ENCODE peak calls at places on chromosomes 6 and 20, in six cellular contexts. One of them, this sample, is unnamed.

GRCh38 chr20:51318058-51318960 is 224.2 kb downstream of the NFATC2 start:
- DNase-seq in pancreas: no peak
- DNase-seq in lower lobe of right lung: peak; percentile 58
- DNase-seq in ovary: no peak
- DNase-seq in dorsolateral prefrontal cortex: peak; percentile 43
- DNase-seq in mammary epithelial cell: no peak
- DNase-seq in this sample: no peak

GRCh38 chr6:82113231-82113630 is 134.3 kb downstream of the IBTK start:
- DNase-seq in dorsolateral prefrontal cortex: no peak
- DNase-seq in ovary: no peak
- DNase-seq in mammary epithelial cell: no peak
- DNase-seq in pancreas: no peak
- DNase-seq in lower lobe of right lung: no peak
- DNase-seq in this sample: no peak

GRCh38 chr6:121868191-121868590 is 432.7 kb downstream of the GJA1 start:
- DNase-seq in lower lobe of right lung: no peak
- DNase-seq in dorsolateral prefrontal cortex: no peak
- DNase-seq in pancreas: no peak
- DNase-seq in ovary: no peak
- DNase-seq in mammary epithelial cell: no peak
- DNase-seq in this sample: no peak

GRCh38 chr6:24666097-24666615 is 543 bp downstream of the TDP2 start:
- DNase-seq in dorsolateral prefrontal cortex: peak; percentile 45
- DNase-seq in mammary epithelial cell: no peak
- DNase-seq in lower lobe of right lung: peak; percentile 63
- DNase-seq in pancreas: peak; percentile 81
- DNase-seq in ovary: no peak
- DNase-seq in this sample: peak; percentile 56

GRCh38 chr6:170032197-170032596 is 258.7 kb downstream of the DLL1 start:
- DNase-seq in ovary: no peak
- DNase-seq in dorsolateral prefrontal cortex: peak; percentile 9
- DNase-seq in mammary epithelial cell: no peak
- DNase-seq in lower lobe of right lung: peak; percentile 32
- DNase-seq in pancreas: peak; percentile 41
- DNase-seq in this sample: peak; percentile 24

GRCh38 chr20:59163641-59164530 is at the start of gene ZNF831:
- DNase-seq in pancreas: no peak
- DNase-seq in mammary epithelial cell: no peak
- DNase-seq in ovary: no peak
- DNase-seq in dorsolateral prefrontal cortex: no peak
- DNase-seq in lower lobe of right lung: no peak
- DNase-seq in this sample: no peak

GRCh38 chr6:158003910-158004695 is 22.4 kb downstream of the SYNJ2 start:
- DNase-seq in pancreas: peak; percentile 5
- DNase-seq in lower lobe of right lung: peak; percentile 4
- DNase-seq in ovary: no peak
- DNase-seq in dorsolateral prefrontal cortex: no peak
- DNase-seq in mammary epithelial cell: no peak
- DNase-seq in this sample: no peak

GRCh38 chr20:57083072-57083471 is 183.4 kb downstream of the BMP7 start:
- DNase-seq in dorsolateral prefrontal cortex: no peak
- DNase-seq in ovary: no peak
- DNase-seq in mammary epithelial cell: no peak
- DNase-seq in pancreas: no peak
- DNase-seq in lower lobe of right lung: no peak
- DNase-seq in this sample: no peak

GRCh38 chr6:90701146-90701781 is 114.4 kb upstream of the MAP3K7 start:
- DNase-seq in dorsolateral prefrontal cortex: no peak
- DNase-seq in pancreas: no peak
- DNase-seq in lower lobe of right lung: no peak
- DNase-seq in ovary: no peak
- DNase-seq in mammary epithelial cell: no peak
- DNase-seq in this sample: no peak

GRCh38 chr6:33616913-33617312 is 4.2 kb upstream of the ITPR3 start:
- DNase-seq in mammary epithelial cell: no peak
- DNase-seq in pancreas: no peak
- DNase-seq in ovary: no peak
- DNase-seq in lower lobe of right lung: no peak
- DNase-seq in dorsolateral prefrontal cortex: no peak
- DNase-seq in this sample: no peak

GRCh38 chr6:130513770-130514169 is 148.0 kb downstream of the TMEM200A start:
- DNase-seq in mammary epithelial cell: peak; percentile 79
- DNase-seq in lower lobe of right lung: no peak
- DNase-seq in ovary: no peak
- DNase-seq in dorsolateral prefrontal cortex: no peak
- DNase-seq in pancreas: no peak
- DNase-seq in this sample: no peak

GRCh38 chr20:52812231-52812847 is 159.8 kb upstream of the TSHZ2 start:
- DNase-seq in lower lobe of right lung: no peak
- DNase-seq in dorsolateral prefrontal cortex: no peak
- DNase-seq in ovary: no peak
- DNase-seq in pancreas: no peak
- DNase-seq in mammary epithelial cell: no peak
- DNase-seq in this sample: no peak

GRCh38 chr6:88702956-88703556 is 260.4 kb downstream of the RNGTT start:
- DNase-seq in mammary epithelial cell: no peak
- DNase-seq in lower lobe of right lung: no peak
- DNase-seq in ovary: no peak
- DNase-seq in dorsolateral prefrontal cortex: no peak
- DNase-seq in pancreas: no peak
- DNase-seq in this sample: no peak

GRCh38 chr6:129598244-129599187 is 111.5 kb downstream of the ARHGAP18 start:
- DNase-seq in pancreas: no peak
- DNase-seq in mammary epithelial cell: peak; percentile 53
- DNase-seq in dorsolateral prefrontal cortex: no peak
- DNase-seq in lower lobe of right lung: no peak
- DNase-seq in ovary: no peak
- DNase-seq in this sample: no peak

GRCh38 chr6:303948-304558 is 11.8 kb downstream of the DUSP22 start:
- DNase-seq in dorsolateral prefrontal cortex: no peak
- DNase-seq in ovary: no peak
- DNase-seq in mammary epithelial cell: no peak
- DNase-seq in lower lobe of right lung: no peak
- DNase-seq in pancreas: peak; percentile 80
- DNase-seq in this sample: no peak

GRCh38 chr6:21348462-21349195 is 244.9 kb upstream of the SOX4 start:
- DNase-seq in pancreas: no peak
- DNase-seq in mammary epithelial cell: peak; percentile 53
- DNase-seq in dorsolateral prefrontal cortex: no peak
- DNase-seq in ovary: peak; percentile 17
- DNase-seq in lower lobe of right lung: peak; percentile 53
- DNase-seq in this sample: peak; percentile 75

GRCh38 chr6:33249732-33250625 is 21.7 kb downstream of the VPS52 start:
- DNase-seq in pancreas: peak; percentile 62
- DNase-seq in dorsolateral prefrontal cortex: no peak
- DNase-seq in ovary: no peak
- DNase-seq in lower lobe of right lung: no peak
- DNase-seq in mammary epithelial cell: peak; percentile 88
- DNase-seq in this sample: no peak

GRCh38 chr6:16764188-16764950 is 3.1 kb upstream of the ATXN1 start:
- DNase-seq in ovary: no peak
- DNase-seq in dorsolateral prefrontal cortex: no peak
- DNase-seq in lower lobe of right lung: no peak
- DNase-seq in mammary epithelial cell: peak; percentile 17
- DNase-seq in pancreas: no peak
- DNase-seq in this sample: no peak

GRCh38 chr6:89970072-89970471 is 75.8 kb downstream of the GJA10 start:
- DNase-seq in lower lobe of right lung: no peak
- DNase-seq in dorsolateral prefrontal cortex: peak; percentile 59
- DNase-seq in ovary: no peak
- DNase-seq in pancreas: no peak
- DNase-seq in mammary epithelial cell: no peak
- DNase-seq in this sample: no peak

GRCh38 chr6:157631838-157632237 is 191.2 kb upstream of the SNX9 start:
- DNase-seq in mammary epithelial cell: no peak
- DNase-seq in dorsolateral prefrontal cortex: no peak
- DNase-seq in lower lobe of right lung: no peak
- DNase-seq in ovary: no peak
- DNase-seq in pancreas: no peak
- DNase-seq in this sample: no peak

GRCh38 chr20:63095718-63096654 is 89.2 kb upstream of the BHLHE23 start:
- DNase-seq in dorsolateral prefrontal cortex: no peak
- DNase-seq in mammary epithelial cell: no peak
- DNase-seq in ovary: no peak
- DNase-seq in lower lobe of right lung: peak; percentile 34
- DNase-seq in pancreas: peak; percentile 34
- DNase-seq in this sample: peak; percentile 67

GRCh38 chr6:148345176-148345575 is 2.5 kb downstream of the SASH1 start:
- DNase-seq in dorsolateral prefrontal cortex: no peak
- DNase-seq in pancreas: no peak
- DNase-seq in mammary epithelial cell: no peak
- DNase-seq in ovary: no peak
- DNase-seq in lower lobe of right lung: no peak
- DNase-seq in this sample: no peak

GRCh38 chr6:148342146-148343027 is at the start of gene SASH1:
- DNase-seq in dorsolateral prefrontal cortex: peak; percentile 62
- DNase-seq in mammary epithelial cell: peak; percentile 85
- DNase-seq in lower lobe of right lung: peak; percentile 79
- DNase-seq in pancreas: peak; percentile 79
- DNase-seq in ovary: peak; percentile 47
- DNase-seq in this sample: peak; percentile 83

GRCh38 chr6:148343028-148343374 is 363 bp downstream of the SASH1 start:
- DNase-seq in dorsolateral prefrontal cortex: no peak
- DNase-seq in ovary: no peak
- DNase-seq in pancreas: peak; percentile 72
- DNase-seq in mammary epithelial cell: no peak
- DNase-seq in lower lobe of right lung: no peak
- DNase-seq in this sample: no peak

GRCh38 chr6:148345578-148345977 is 2.9 kb downstream of the SASH1 start:
- DNase-seq in mammary epithelial cell: no peak
- DNase-seq in lower lobe of right lung: no peak
- DNase-seq in pancreas: no peak
- DNase-seq in ovary: no peak
- DNase-seq in dorsolateral prefrontal cortex: no peak
- DNase-seq in this sample: no peak

DNA sequence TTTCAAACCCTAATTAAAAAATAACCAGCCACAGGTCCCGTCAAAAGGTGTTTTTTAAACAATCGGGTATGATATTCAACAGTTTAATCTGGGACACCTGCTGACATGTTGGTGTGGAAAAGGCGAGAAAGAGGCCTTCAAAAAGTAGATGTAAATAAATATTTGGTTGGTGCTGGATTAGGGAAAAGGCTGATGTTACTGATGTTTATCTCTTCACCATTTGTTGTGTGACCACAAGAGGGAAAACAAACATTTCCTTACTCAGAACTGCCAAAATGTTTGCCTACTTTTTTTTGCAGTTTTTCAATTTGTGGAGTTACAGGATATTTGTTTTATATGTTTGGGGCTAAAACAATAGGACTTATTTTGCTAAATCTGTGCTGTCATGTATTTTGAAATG is 745 bp downstream of the SASH1 start:
- DNase-seq in ovary: no peak
- DNase-seq in lower lobe of right lung: no peak
- DNase-seq in dorsolateral prefrontal cortex: no peak
- DNase-seq in mammary epithelial cell: no peak
- DNase-seq in pancreas: no peak
- DNase-seq in this sample: no peak
- TF ChIP-seq CTCF in ovary: no peak
- TF ChIP-seq CTCF in lower lobe of right lung: no peak
- TF ChIP-seq CTCF in dorsolateral prefrontal cortex: peak; percentile 27
- TF ChIP-seq CTCF in mammary epithelial cell: no peak
- TF ChIP-seq CTCF in pancreas: no peak
- TF ChIP-seq CTCF in this sample: no peak

DNA sequence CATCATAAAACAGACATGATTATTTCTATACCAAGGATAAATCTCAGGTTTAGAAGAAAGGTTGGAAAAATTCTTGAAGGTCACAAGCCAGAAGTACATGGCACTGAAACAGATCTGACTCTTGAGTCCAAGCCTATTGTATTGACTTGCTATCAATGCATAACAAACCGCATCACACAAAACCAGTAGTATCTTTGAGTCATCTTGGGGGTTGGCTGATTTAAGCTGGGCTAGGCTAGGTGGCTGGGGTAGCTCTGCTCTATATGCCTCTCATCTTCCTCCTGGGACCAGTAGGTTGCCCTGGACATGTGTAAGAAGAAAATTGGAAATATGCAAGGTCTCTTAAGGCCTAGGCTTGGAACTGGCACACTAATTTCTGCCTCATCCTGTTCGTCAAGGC is 37.0 kb upstream of the RAB23 start:
- DNase-seq in mammary epithelial cell: no peak
- DNase-seq in dorsolateral prefrontal cortex: no peak
- DNase-seq in lower lobe of right lung: no peak
- DNase-seq in pancreas: no peak
- DNase-seq in ovary: no peak
- DNase-seq in this sample: no peak
- H3K27ac ChIP-seq in mammary epithelial cell: no peak overlapping the region
- H3K27ac ChIP-seq in dorsolateral prefrontal cortex: no peak overlapping the region
- H3K27ac ChIP-seq in lower lobe of right lung: no peak overlapping the region
- H3K27ac ChIP-seq in pancreas: no peak overlapping the region
- H3K27ac ChIP-seq in ovary: no peak overlapping the region
- H3K27ac ChIP-seq in this sample: no peak overlapping the region

GRCh38 chr20:36546111-36546736 is 4.9 kb downstream of the MYL9 start:
- DNase-seq in ovary: no peak
- DNase-seq in pancreas: peak; percentile 33
- DNase-seq in mammary epithelial cell: no peak
- DNase-seq in dorsolateral prefrontal cortex: no peak
- DNase-seq in lower lobe of right lung: no peak
- DNase-seq in this sample: no peak

GRCh38 chr20:36549628-36549941 is 8.3 kb downstream of the MYL9 start:
- DNase-seq in lower lobe of right lung: no peak
- DNase-seq in ovary: no peak
- DNase-seq in pancreas: peak; percentile 25
- DNase-seq in dorsolateral prefrontal cortex: no peak
- DNase-seq in mammary epithelial cell: no peak
- DNase-seq in this sample: no peak

GRCh38 chr20:36548704-36549627 is 7.6 kb downstream of the MYL9 start:
- DNase-seq in dorsolateral prefrontal cortex: no peak
- DNase-seq in mammary epithelial cell: no peak
- DNase-seq in ovary: no peak
- DNase-seq in lower lobe of right lung: no peak
- DNase-seq in pancreas: peak; percentile 27
- DNase-seq in this sample: no peak

GRCh38 chr20:36547186-36548005 is 6.1 kb downstream of the MYL9 start:
- DNase-seq in lower lobe of right lung: no peak
- DNase-seq in mammary epithelial cell: no peak
- DNase-seq in dorsolateral prefrontal cortex: no peak
- DNase-seq in ovary: no peak
- DNase-seq in pancreas: no peak
- DNase-seq in this sample: no peak

DNA sequence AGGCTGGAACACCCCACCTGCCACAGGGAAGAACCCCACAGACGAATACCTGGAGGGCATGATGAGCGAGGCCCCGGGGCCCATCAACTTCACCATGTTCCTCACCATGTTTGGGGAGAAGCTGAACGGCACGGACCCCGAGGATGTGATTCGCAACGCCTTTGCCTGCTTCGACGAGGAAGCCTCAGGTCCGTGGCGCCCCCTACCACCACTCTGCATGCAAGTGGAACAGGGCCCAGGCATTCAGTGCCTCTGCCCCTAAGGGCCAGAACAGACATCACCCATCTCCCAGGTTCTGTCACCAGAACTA is 6.6 kb downstream of the MYL9 start:
- DNase-seq in dorsolateral prefrontal cortex: no peak
- DNase-seq in ovary: peak; percentile 48
- DNase-seq in pancreas: peak; percentile 61
- DNase-seq in mammary epithelial cell: no peak
- DNase-seq in lower lobe of right lung: no peak
- DNase-seq in this sample: no peak
- TF ChIP-seq CTCF in dorsolateral prefrontal cortex: no peak
- TF ChIP-seq CTCF in ovary: no peak
- TF ChIP-seq CTCF in pancreas: no peak
- TF ChIP-seq CTCF in mammary epithelial cell: no peak
- TF ChIP-seq CTCF in lower lobe of right lung: no peak
- TF ChIP-seq CTCF in this sample: no peak

GRCh38 chr6:150004783-150005717 is 20.3 kb downstream of the RAET1L start:
- DNase-seq in pancreas: peak; percentile 97
- DNase-seq in dorsolateral prefrontal cortex: peak; percentile 86
- DNase-seq in lower lobe of right lung: peak; percentile 94
- DNase-seq in mammary epithelial cell: peak; percentile 88
- DNase-seq in ovary: peak; percentile 87
- DNase-seq in this sample: peak; percentile 96
- H3K27ac ChIP-seq in pancreas: peak overlapping the region; percentile 21
- H3K27ac ChIP-seq in dorsolateral prefrontal cortex: no peak overlapping the region
- H3K27ac ChIP-seq in lower lobe of right lung: peak overlapping the region; percentile 49
- H3K27ac ChIP-seq in mammary epithelial cell: no peak overlapping the region
- H3K27ac ChIP-seq in ovary: no peak overlapping the region
- H3K27ac ChIP-seq in this sample: no peak overlapping the region

This sample was measured in left lung.